ENCODE peak calls at places on chromosomes 3 and 15, in six cellular contexts. S, A, B, J, K and I are unnamed samples.

GRCh38 chr15:67735896-67736295 is 89.4 kb upstream of the SKOR1 start:
- DNase-seq in S (no peak), A (peak), B (no peak), J (no peak), K (no peak), I (no peak)

GRCh38 chr15:56460046-56460445 is 4.9 kb downstream of the MNS1 start:
- DNase-seq in S (no peak), A (no peak), B (no peak), J (no peak), K (no peak), I (no peak)

GRCh38 chr3:12231481-12231880 is 57.4 kb upstream of the PPARG start:
- DNase-seq in S (no peak), A (no peak), B (no peak), J (no peak), K (no peak), I (no peak)

GRCh38 chr3:108312656-108313055 is 16.3 kb downstream of the HHLA2 start:
- DNase-seq in S (no peak), A (no peak), B (no peak), J (no peak), K (no peak), I (no peak)

GRCh38 chr3:40043444-40043755 is 234.0 kb downstream of the MYRIP start:
- DNase-seq in S (peak), A (peak), B (no peak), J (peak), K (no peak), I (no peak)

GRCh38 chr3:94167796-94168195 is 104.9 kb downstream of the NSUN3 start:
- DNase-seq in S (no peak), A (no peak), B (no peak), J (no peak), K (no peak), I (no peak)

GRCh38 chr15:96285306-96285705 is 45.2 kb upstream of the NR2F2 start:
- DNase-seq in S (no peak), A (peak), B (no peak), J (peak), K (no peak), I (no peak)

GRCh38 chr15:68368731-68369435 is 63.1 kb downstream of the ITGA11 start:
- DNase-seq in S (peak), A (peak), B (no peak), J (peak), K (no peak), I (no peak)

GRCh38 chr3:68088216-68088615 is 433.8 kb upstream of the SUCLG2 start:
- DNase-seq in S (no peak), A (no peak), B (peak), J (no peak), K (no peak), I (peak)

GRCh38 chr15:51025454-51025846 is 69.3 kb downstream of the TNFAIP8L3 start:
- DNase-seq in S (no peak), A (no peak), B (no peak), J (no peak), K (no peak), I (no peak)

GRCh38 chr3:155853214-155854146 is 747 bp downstream of the SLC33A1 start:
- DNase-seq in S (peak), A (peak), B (peak), J (peak), K (peak), I (peak)

GRCh38 chr3:33385423-33385822 is 54.8 kb downstream of the UBP1 start:
- DNase-seq in S (peak), A (peak), B (peak), J (peak), K (no peak), I (peak)

GRCh38 chr3:124092811-124093210 is 100.9 kb upstream of the ROPN1 start:
- DNase-seq in S (no peak), A (peak), B (no peak), J (no peak), K (no peak), I (no peak)

GRCh38 chr3:150035910-150036661 is 65.4 kb upstream of the PFN2 start:
- DNase-seq in S (no peak), A (no peak), B (no peak), J (no peak), K (no peak), I (no peak)

GRCh38 chr15:92304239-92304975 is 89.3 kb upstream of the ST8SIA2 start:
- DNase-seq in S (no peak), A (no peak), B (no peak), J (no peak), K (no peak), I (no peak)

GRCh38 chr3:134281912-134282658 is 31.4 kb upstream of the RYK start:
- DNase-seq in S (no peak), A (no peak), B (no peak), J (no peak), K (no peak), I (no peak)

GRCh38 chr15:48059786-48060185 is 61.0 kb upstream of the SLC24A5 start:
- DNase-seq in S (no peak), A (no peak), B (no peak), J (no peak), K (peak), I (no peak)

GRCh38 chr15:88018865-88019626 is 237.5 kb downstream of the NTRK3 start:
- DNase-seq in S (no peak), A (no peak), B (no peak), J (no peak), K (no peak), I (no peak)

GRCh38 chr15:39273805-39274411 is 307.0 kb upstream of the THBS1 start:
- DNase-seq in S (peak), A (no peak), B (no peak), J (no peak), K (peak), I (no peak)

GRCh38 chr3:58111513-58112184 is 99.1 kb downstream of the DNASE1L3 start:
- DNase-seq in S (no peak), A (no peak), B (peak), J (no peak), K (peak), I (peak)

GRCh38 chr3:46666471-46666845 is 27.0 kb downstream of the ALS2CL start:
- DNase-seq in S (no peak), A (no peak), B (no peak), J (no peak), K (peak), I (no peak)

GRCh38 chr15:65828566-65828965 is 36.5 kb upstream of the DENND4A start:
- DNase-seq in S (no peak), A (no peak), B (peak), J (no peak), K (no peak), I (peak)

GRCh38 chr3:122793568-122794416 is at the start of gene HSPBAP1:
- DNase-seq in S (peak), A (peak), B (peak), J (peak), K (peak), I (peak)